ENCODE peak calls at places on chromosomes 6 and 20, in four cellular contexts. S, H, V and T are unnamed samples.

GRCh38 chr6:73631849-73632248 is 21.9 kb downstream of the SLC17A5 start:
- DNase-seq in S (no peak), H (no peak), V (no peak), T (no peak)

GRCh38 chr6:134956032-134956431 is 6.1 kb upstream of the ALDH8A1 start:
- DNase-seq in S (no peak), H (no peak), V (no peak), T (no peak)

GRCh38 chr20:60407011-60407771 is 449.0 kb downstream of the CDH26 start:
- DNase-seq in S (no peak), H (no peak), V (no peak), T (no peak)

GRCh38 chr20:45300961-45301360 is 5.7 kb upstream of the RBPJL start:
- DNase-seq in S (peak; percentile 70), H (peak; percentile 57), V (peak; percentile 24), T (no peak)

GRCh38 chr20:31522756-31523155 is 8.5 kb downstream of the HM13 start:
- DNase-seq in S (no peak), H (no peak), V (no peak), T (no peak)

GRCh38 chr6:48757661-48758060 is 646.7 kb upstream of the PTCHD4 start:
- DNase-seq in S (no peak), H (no peak), V (no peak), T (no peak)

GRCh38 chr6:129429953-129430352 is 280.0 kb downstream of the ARHGAP18 start:
- DNase-seq in S (no peak), H (no peak), V (no peak), T (no peak)

GRCh38 chr20:32829291-32830005 is 9.7 kb downstream of the MAPRE1 start:
- DNase-seq in S (no peak), H (no peak), V (no peak), T (no peak)

GRCh38 chr6:30935018-30935417 is 3.0 kb upstream of the SFTA2 start:
- DNase-seq in S (no peak), H (no peak), V (no peak), T (no peak)

GRCh38 chr6:85285934-85286333 is 163.9 kb upstream of the NT5E start:
- DNase-seq in S (no peak), H (no peak), V (no peak), T (no peak)

GRCh38 chr6:160348552-160349441 is 619 bp downstream of the SLC22A3 start:
- DNase-seq in S (peak; percentile 32), H (no peak), V (no peak), T (peak; percentile 76)

GRCh38 chr6:105790635-105791034 is 295.5 kb upstream of the PRDM1 start:
- DNase-seq in S (no peak), H (no peak), V (no peak), T (no peak)

GRCh38 chr6:36245572-36246031 is 24.3 kb upstream of the PNPLA1 start:
- DNase-seq in S (no peak), H (peak; percentile 28), V (no peak), T (no peak)